ENCODE peak calls at places on chromosomes 2 and 18, in ten cellular contexts. W, I, C, O, Q, L, M, X, N and B are unnamed samples.

GRCh38 chr2:226898925-226899324 is 63.1 kb downstream of the RHBDD1 start:
- DNase-seq in Q (no peak), M (no peak), C (no peak), X (no peak), W (no peak), I (no peak), O (no peak), N (no peak), L (no peak), B (no peak)

GRCh38 chr2:105194022-105194681 is 47.4 kb upstream of the GPR45 start:
- DNase-seq in I (no peak), Q (no peak), W (no peak), M (no peak), L (no peak), N (peak), O (no peak), C (peak), X (no peak), B (no peak)

GRCh38 chr2:232139171-232139594 is 177.7 kb downstream of the DIS3L2 start:
- DNase-seq in L (no peak), N (no peak), X (no peak), M (no peak), O (no peak), C (no peak), W (no peak), Q (no peak), I (peak), B (no peak)

GRCh38 chr2:150495993-150496627 is 8.6 kb upstream of the RND3 start:
- DNase-seq in I (no peak), C (peak), W (peak), N (no peak), L (no peak), X (peak), M (no peak), O (no peak), Q (no peak), B (no peak)

GRCh38 chr2:212766921-212767320 is 228.3 kb upstream of the ERBB4 start:
- DNase-seq in M (no peak), C (no peak), X (no peak), I (no peak), W (peak), L (no peak), Q (no peak), O (no peak), N (peak), B (no peak)

GRCh38 chr2:43941359-43941758 is 54.4 kb downstream of the LRPPRC start:
- DNase-seq in O (no peak), I (no peak), C (no peak), L (no peak), N (peak), M (no peak), W (no peak), Q (no peak), X (no peak), B (no peak)

GRCh38 chr2:176118606-176119370 is 2.2 kb downstream of the HOXD10 start:
- DNase-seq in X (no peak), O (no peak), N (no peak), C (no peak), W (peak), Q (no peak), I (no peak), L (no peak), M (no peak), B (no peak)

GRCh38 chr18:62799977-62800376 is 84.6 kb downstream of the PHLPP1 start:
- DNase-seq in L (no peak), M (no peak), C (no peak), Q (no peak), W (no peak), I (no peak), N (peak), X (no peak), O (no peak), B (no peak)

GRCh38 chr2:146246734-146247523 is 1597.9 kb upstream of the ACVR2A start:
- DNase-seq in W (no peak), C (peak), M (no peak), Q (no peak), X (no peak), I (no peak), L (no peak), O (no peak), N (no peak), B (no peak)

GRCh38 chr2:234275515-234275914 is 221.4 kb downstream of the ARL4C start:
- DNase-seq in X (no peak), I (no peak), Q (no peak), O (no peak), W (no peak), N (peak), L (no peak), C (no peak), M (no peak), B (no peak)

GRCh38 chr18:48719988-48720654 is 181.3 kb downstream of the CTIF start:
- DNase-seq in X (peak), M (no peak), C (peak), O (no peak), I (no peak), N (no peak), W (no peak), L (no peak), Q (no peak), B (no peak)

GRCh38 chr2:222518570-222519381 is 94.4 kb downstream of the SGPP2 start:
- DNase-seq in O (no peak), M (no peak), N (peak), I (no peak), X (peak), W (peak), Q (no peak), L (no peak), C (peak), B (no peak)

GRCh38 chr2:75466708-75467311 is 93.9 kb downstream of the EVA1A start:
- DNase-seq in N (peak), O (peak), Q (no peak), X (peak), L (no peak), I (no peak), C (peak), M (peak), W (peak), B (no peak)

GRCh38 chr2:10084956-10085851 is 5.0 kb upstream of the CYS1 start:
- DNase-seq in W (no peak), I (no peak), L (no peak), M (no peak), X (no peak), N (no peak), O (no peak), C (no peak), Q (no peak), B (no peak)

GRCh38 chr2:153101187-153101586 is 377.4 kb downstream of the RPRM start:
- DNase-seq in I (no peak), X (no peak), W (no peak), C (peak), M (no peak), L (no peak), Q (no peak), N (no peak), O (no peak), B (no peak)

GRCh38 chr18:48295586-48296311 is 113.4 kb downstream of the ZBTB7C start:
- DNase-seq in I (no peak), M (no peak), X (no peak), C (peak), N (peak), L (no peak), O (no peak), W (no peak), Q (no peak), B (no peak)

GRCh38 chr2:147773479-147773878 is 71.3 kb upstream of the ACVR2A start:
- DNase-seq in Q (no peak), N (peak), W (no peak), L (no peak), O (no peak), C (no peak), X (no peak), M (no peak), I (no peak), B (no peak)

GRCh38 chr2:60453301-60453700 is 100.2 kb downstream of the BCL11A start:
- DNase-seq in M (no peak), I (no peak), X (no peak), N (no peak), O (no peak), W (no peak), Q (no peak), C (no peak), L (no peak), B (no peak)

GRCh38 chr18:3427944-3428343 is 22.0 kb upstream of the TGIF1 start:
- DNase-seq in L (no peak), C (no peak), I (no peak), N (no peak), O (no peak), M (no peak), X (no peak), Q (no peak), W (no peak), B (no peak)

GRCh38 chr2:159185401-159186130 is 100.9 kb downstream of the WDSUB1 start:
- DNase-seq in N (peak), O (no peak), X (peak), Q (no peak), W (peak), C (peak), M (no peak), I (no peak), L (peak), B (no peak)

GRCh38 chr18:68796936-68797690 is 767 bp upstream of the CCDC102B start:
- DNase-seq in M (no peak), O (peak), L (peak), Q (peak), I (no peak), C (peak), N (peak), W (peak), X (peak), B (peak)

GRCh38 chr2:138501427-138502252 is at the start of gene SPOPL:
- DNase-seq in X (peak), C (peak), M (peak), O (peak), L (peak), W (peak), N (peak), I (peak), Q (peak), B (peak)

GRCh38 chr2:86790134-86790827 is 432 bp downstream of the CD8A start:
- DNase-seq in X (no peak), I (peak), W (no peak), N (peak), Q (no peak), C (no peak), O (no peak), M (peak), L (no peak), B (no peak)

GRCh38 chr2:175690113-175690716 is 311.9 kb downstream of the LNPK start:
- DNase-seq in C (peak), I (no peak), L (peak), X (peak), N (peak), M (peak), O (no peak), W (peak), Q (no peak), B (no peak)